ENCODE peak calls at places on chromosomes 3 and 15, in six cellular contexts. W, Z, F, L, O and T are unnamed samples.
A peak's percentile ranks its signal among the peaks of the same experiment; 100 is the strongest.

GRCh38 chr3:123286308-123287023 is 84.7 kb downstream of the SEC22A start:
- DNase-seq in W (peak; percentile 68), Z (peak; percentile 83), F (peak; percentile 83), L (peak; percentile 53), O (peak; percentile 31), T (peak; percentile 90)

GRCh38 chr3:130839815-130840214 is 54.1 kb upstream of the ATP2C1 start:
- DNase-seq in W (no peak), Z (no peak), F (no peak), L (peak; percentile 81), O (no peak), T (no peak)

GRCh38 chr15:60767134-60767824 is 288.3 kb upstream of the ICE2 start:
- DNase-seq in W (no peak), Z (no peak), F (no peak), L (peak; percentile 52), O (no peak), T (no peak)

GRCh38 chr3:98679986-98680385 is 83.2 kb upstream of the ST3GAL6 start:
- DNase-seq in W (no peak), Z (no peak), F (no peak), L (no peak), O (no peak), T (no peak)

GRCh38 chr3:135694142-135694541 is 271.4 kb upstream of the PPP2R3A start:
- DNase-seq in W (no peak), Z (no peak), F (no peak), L (no peak), O (no peak), T (no peak)

GRCh38 chr3:45513041-45513440 is 81.5 kb upstream of the LIMD1 start:
- DNase-seq in W (no peak), Z (no peak), F (no peak), L (no peak), O (no peak), T (no peak)

GRCh38 chr3:42747581-42747980 is 25.5 kb downstream of the CCDC13 start:
- DNase-seq in W (no peak), Z (no peak), F (no peak), L (no peak), O (no peak), T (no peak)

GRCh38 chr3:31670136-31670535 is 137.4 kb downstream of the STT3B start:
- DNase-seq in W (no peak), Z (no peak), F (no peak), L (no peak), O (no peak), T (no peak)

GRCh38 chr3:150216041-150216811 is 191.9 kb upstream of the TSC22D2 start:
- DNase-seq in W (peak; percentile 32), Z (peak; percentile 50), F (peak; percentile 29), L (no peak), O (no peak), T (peak; percentile 63)

GRCh38 chr15:69026355-69026754 is 11.9 kb downstream of the NOX5 start:
- DNase-seq in W (no peak), Z (peak; percentile 20), F (no peak), L (no peak), O (no peak), T (no peak)

GRCh38 chr15:69031013-69032001 is 16.8 kb downstream of the NOX5 start:
- DNase-seq in W (peak; percentile 83), Z (peak; percentile 76), F (peak; percentile 50), L (no peak), O (peak; percentile 65), T (no peak)

GRCh38 chr15:69032006-69032405 is 17.5 kb downstream of the NOX5 start:
- DNase-seq in W (no peak), Z (peak; percentile 39), F (peak; percentile 32), L (no peak), O (no peak), T (no peak)

GRCh38 chr15:69025320-69025719 is 10.8 kb downstream of the NOX5 start:
- DNase-seq in W (no peak), Z (peak; percentile 63), F (no peak), L (no peak), O (no peak), T (no peak)

GRCh38 chr15:69027976-69028518 is 13.6 kb downstream of the NOX5 start:
- DNase-seq in W (no peak), Z (no peak), F (no peak), L (no peak), O (no peak), T (no peak)
- H2AFZ ChIP-seq in W (no peak overlapping the region), Z (no peak overlapping the region), F (no peak overlapping the region), L (no peak overlapping the region), O (no peak overlapping the region), T (no peak overlapping the region)

DNA sequence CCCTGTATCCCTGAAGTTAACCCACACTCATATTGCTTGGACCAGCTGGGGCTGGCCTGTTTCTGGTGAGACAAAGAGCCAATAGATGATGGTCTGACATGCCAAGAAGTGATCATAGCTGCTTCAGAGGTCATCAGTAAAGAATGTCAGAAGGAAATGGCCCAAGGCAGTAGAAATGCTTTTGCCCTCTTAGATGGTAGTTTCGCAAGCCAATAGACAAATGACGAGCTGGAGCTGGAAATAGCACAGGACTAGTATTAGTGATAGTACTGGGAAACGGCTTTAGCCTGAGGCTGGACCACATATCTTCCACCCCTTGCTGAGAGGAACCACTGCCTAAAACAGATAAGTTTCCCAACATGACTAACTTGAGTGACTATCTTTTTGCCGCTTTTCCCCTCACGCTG is 176.1 kb upstream of the THBS1 start:
- DNase-seq in W (no peak), Z (peak; percentile 98), F (peak; percentile 92), L (no peak), O (no peak), T (peak; percentile 21)
- H3K9ac ChIP-seq in W (peak overlapping the region; percentile 45), Z (peak overlapping the region; percentile 49), F (no peak overlapping the region), L (no peak overlapping the region), O (no peak overlapping the region), T (no peak overlapping the region)

DNA sequence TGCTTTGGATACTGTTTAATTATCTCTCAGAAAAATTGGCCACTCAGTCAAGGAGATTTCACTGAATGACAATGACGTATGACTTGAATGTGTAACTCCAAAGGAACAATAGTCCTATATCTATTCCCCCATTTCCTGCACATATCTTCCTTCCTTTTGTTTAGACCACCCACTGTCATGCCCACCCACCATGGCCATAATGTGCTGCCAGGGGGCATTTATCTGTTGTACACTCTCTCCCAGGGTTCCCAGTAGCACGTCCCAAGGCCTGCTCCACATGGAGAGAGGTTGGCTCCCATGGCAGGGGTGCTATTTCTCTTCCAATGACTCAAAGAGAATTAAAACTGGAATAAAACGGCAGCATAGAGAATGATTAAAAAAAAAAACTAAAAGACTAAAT is 36.8 kb upstream of the CTNNB1 start:
- DNase-seq in W (no peak), Z (no peak), F (no peak), L (no peak), O (no peak), T (no peak)
- H3K9me2 ChIP-seq in W (no peaks in the 10 kb centered on the region), Z (no peaks in the 10 kb centered on the region), F (no peaks in the 10 kb centered on the region), L (no peaks in the 10 kb centered on the region), O (no peaks in the 10 kb centered on the region), T (no peaks in the 10 kb centered on the region)

GRCh38 chr3:40615110-40615915 is 90.6 kb downstream of the ZNF621 start:
- DNase-seq in W (peak; percentile 63), Z (peak; percentile 16), F (no peak), L (no peak), O (no peak), T (no peak)
- H2AFZ ChIP-seq in W (no peak overlapping the region), Z (no peak overlapping the region), F (no peak overlapping the region), L (no peak overlapping the region), O (no peak overlapping the region), T (no peak overlapping the region)

GRCh38 chr3:167731393-167731792 is 3.3 kb downstream of the PDCD10 start:
- DNase-seq in W (no peak), Z (no peak), F (no peak), L (no peak), O (no peak), T (no peak)

GRCh38 chr3:167734498-167735232 is at the start of gene PDCD10:
- DNase-seq in W (peak; percentile 86), Z (peak; percentile 100), F (peak; percentile 99), L (peak; percentile 100), O (peak; percentile 98), T (peak; percentile 99)

GRCh38 chr3:167733961-167734497 is 663 bp downstream of the PDCD10 start:
- DNase-seq in W (no peak), Z (peak; percentile 58), F (peak; percentile 9), L (peak; percentile 43), O (no peak), T (peak; percentile 60)

GRCh38 chr3:167729591-167729990 is 5.1 kb downstream of the PDCD10 start:
- DNase-seq in W (no peak), Z (peak; percentile 46), F (no peak), L (no peak), O (no peak), T (no peak)

GRCh38 chr3:167732313-167733065 is 2.2 kb downstream of the PDCD10 start:
- DNase-seq in W (no peak), Z (peak; percentile 28), F (peak; percentile 28), L (no peak), O (no peak), T (no peak)
- H3K9ac ChIP-seq in W (no peak overlapping the region), Z (peak overlapping the region; percentile 96), F (no peak overlapping the region), L (no peak overlapping the region), O (no peak overlapping the region), T (peak overlapping the region; percentile 84)

GRCh38 chr3:41163399-41163798 is 35.9 kb upstream of the CTNNB1 start:
- DNase-seq in W (no peak), Z (no peak), F (no peak), L (no peak), O (no peak), T (no peak)

GRCh38 chr3:41167722-41168497 is 31.4 kb upstream of the CTNNB1 start:
- DNase-seq in W (no peak), Z (no peak), F (no peak), L (no peak), O (no peak), T (no peak)

GRCh38 chr3:41162981-41163380 is 36.3 kb upstream of the CTNNB1 start:
- DNase-seq in W (no peak), Z (no peak), F (no peak), L (no peak), O (no peak), T (no peak)

GRCh38 chr3:41169038-41169437 is 30.3 kb upstream of the CTNNB1 start:
- DNase-seq in W (no peak), Z (peak; percentile 19), F (no peak), L (no peak), O (no peak), T (no peak)

DNA sequence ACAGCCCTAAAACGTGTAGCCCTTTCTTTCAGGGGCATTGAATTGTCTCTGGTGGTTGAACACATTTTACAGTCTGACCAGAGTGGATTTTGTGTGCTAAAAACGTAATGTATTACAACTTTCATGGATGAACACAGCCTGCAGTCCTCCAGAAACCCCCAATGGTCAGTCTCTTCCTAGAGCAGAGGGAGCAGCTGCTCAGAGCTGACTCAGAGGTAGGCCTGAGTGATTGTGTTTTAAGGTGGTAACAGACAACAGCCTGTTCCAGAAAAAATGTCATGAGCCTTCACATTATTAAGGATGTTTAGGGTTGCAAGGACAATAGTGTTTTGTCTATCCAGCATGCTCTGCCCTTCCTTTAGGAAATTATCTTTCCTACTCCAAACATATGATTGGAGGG is 34.5 kb upstream of the CTNNB1 start:
- DNase-seq in W (no peak), Z (no peak), F (no peak), L (no peak), O (no peak), T (no peak)
- H3K9me2 ChIP-seq in W (no peaks in the 10 kb centered on the region), Z (peaks cover 3% of the 10 kb centered on the region), F (no peaks in the 10 kb centered on the region), L (no peaks in the 10 kb centered on the region), O (no peaks in the 10 kb centered on the region), T (no peaks in the 10 kb centered on the region)